ENCODE peak calls at places on chromosomes 3 and 15, in four cellular contexts. One of them, this sample, is unnamed.

GRCh38 chr3:196055683-196056270 is 26.1 kb downstream of the TFRC start:
- DNase-seq in HCT116: no peak
- DNase-seq in heart left ventricle: no peak
- DNase-seq in esophagus muscularis mucosa: no peak
- DNase-seq in this sample: peak; percentile 87

GRCh38 chr3:155496206-155496605 is 202.7 kb upstream of the STRIT1 start:
- DNase-seq in heart left ventricle: no peak
- DNase-seq in esophagus muscularis mucosa: no peak
- DNase-seq in HCT116: no peak
- DNase-seq in this sample: no peak

GRCh38 chr3:64291956-64292355 is 66.7 kb upstream of the PRICKLE2 start:
- DNase-seq in HCT116: no peak
- DNase-seq in esophagus muscularis mucosa: no peak
- DNase-seq in heart left ventricle: no peak
- DNase-seq in this sample: no peak

GRCh38 chr3:170790591-170790990 is 79.4 kb downstream of the RPL22L1 start:
- DNase-seq in HCT116: no peak
- DNase-seq in esophagus muscularis mucosa: no peak
- DNase-seq in heart left ventricle: no peak
- DNase-seq in this sample: no peak

GRCh38 chr3:158420654-158421396 is 150.2 kb upstream of the MLF1 start:
- DNase-seq in esophagus muscularis mucosa: no peak
- DNase-seq in HCT116: no peak
- DNase-seq in heart left ventricle: no peak
- DNase-seq in this sample: no peak

GRCh38 chr3:10941972-10942371 is 50.6 kb upstream of the SLC6A1 start:
- DNase-seq in esophagus muscularis mucosa: no peak
- DNase-seq in heart left ventricle: no peak
- DNase-seq in HCT116: no peak
- DNase-seq in this sample: peak; percentile 14

GRCh38 chr3:47605646-47606045 is 27.0 kb upstream of the CSPG5 start:
- DNase-seq in HCT116: no peak
- DNase-seq in heart left ventricle: no peak
- DNase-seq in esophagus muscularis mucosa: no peak
- DNase-seq in this sample: no peak

GRCh38 chr15:83651541-83651940 is 2.4 kb upstream of the ADAMTSL3 start:
- DNase-seq in HCT116: no peak
- DNase-seq in esophagus muscularis mucosa: peak; percentile 14
- DNase-seq in heart left ventricle: no peak
- DNase-seq in this sample: no peak

GRCh38 chr15:79640206-79640605 is 208.1 kb downstream of the MINAR1 start:
- DNase-seq in esophagus muscularis mucosa: no peak
- DNase-seq in heart left ventricle: peak; percentile 28
- DNase-seq in HCT116: peak; percentile 26
- DNase-seq in this sample: no peak

GRCh38 chr3:161413127-161413854 is 42.0 kb upstream of the SPTSSB start:
- DNase-seq in HCT116: no peak
- DNase-seq in heart left ventricle: peak; percentile 69
- DNase-seq in esophagus muscularis mucosa: no peak
- DNase-seq in this sample: no peak

GRCh38 chr3:43534676-43535075 is 87.1 kb downstream of the ANO10 start:
- DNase-seq in esophagus muscularis mucosa: no peak
- DNase-seq in heart left ventricle: no peak
- DNase-seq in HCT116: no peak
- DNase-seq in this sample: no peak

GRCh38 chr3:52031896-52032295 is 24.5 kb downstream of the DUSP7 start:
- DNase-seq in heart left ventricle: no peak
- DNase-seq in esophagus muscularis mucosa: no peak
- DNase-seq in HCT116: no peak
- DNase-seq in this sample: no peak

GRCh38 chr15:100997442-100997841 is 78.3 kb downstream of the LRRK1 start:
- DNase-seq in heart left ventricle: no peak
- DNase-seq in esophagus muscularis mucosa: peak; percentile 17
- DNase-seq in HCT116: no peak
- DNase-seq in this sample: no peak

GRCh38 chr15:85690546-85691226 is 104.0 kb downstream of the KLHL25 start:
- DNase-seq in HCT116: no peak
- DNase-seq in heart left ventricle: no peak
- DNase-seq in esophagus muscularis mucosa: no peak
- DNase-seq in this sample: peak; percentile 28

GRCh38 chr3:170907519-170908234 is 760 bp downstream of the EIF5A2 start:
- DNase-seq in HCT116: no peak
- DNase-seq in heart left ventricle: no peak
- DNase-seq in esophagus muscularis mucosa: no peak
- DNase-seq in this sample: peak; percentile 49

GRCh38 chr15:101413239-101413638 is 76.3 kb downstream of the PCSK6 start:
- DNase-seq in HCT116: no peak
- DNase-seq in esophagus muscularis mucosa: no peak
- DNase-seq in heart left ventricle: no peak
- DNase-seq in this sample: no peak

GRCh38 chr3:79947469-79947868 is 179.7 kb upstream of the ROBO1 start:
- DNase-seq in esophagus muscularis mucosa: no peak
- DNase-seq in HCT116: no peak
- DNase-seq in heart left ventricle: no peak
- DNase-seq in this sample: no peak

GRCh38 chr15:77052556-77052955 is 18.4 kb downstream of the TSPAN3 start:
- DNase-seq in HCT116: no peak
- DNase-seq in esophagus muscularis mucosa: no peak
- DNase-seq in heart left ventricle: no peak
- DNase-seq in this sample: no peak

GRCh38 chr3:115217678-115218451 is 70.8 kb upstream of the ZBTB20 start:
- DNase-seq in esophagus muscularis mucosa: no peak
- DNase-seq in HCT116: peak; percentile 42
- DNase-seq in heart left ventricle: peak; percentile 23
- DNase-seq in this sample: peak; percentile 22

GRCh38 chr3:188544012-188544411 is 390.1 kb downstream of the LPP start:
- DNase-seq in HCT116: no peak
- DNase-seq in esophagus muscularis mucosa: no peak
- DNase-seq in heart left ventricle: no peak
- DNase-seq in this sample: no peak

GRCh38 chr15:46518381-46518780 is 883.6 kb downstream of the SQOR start:
- DNase-seq in HCT116: no peak
- DNase-seq in esophagus muscularis mucosa: no peak
- DNase-seq in heart left ventricle: no peak
- DNase-seq in this sample: no peak

GRCh38 chr15:34436956-34437442 is 609 bp downstream of the GOLGA8A start:
- DNase-seq in heart left ventricle: peak; percentile 50
- DNase-seq in esophagus muscularis mucosa: no peak
- DNase-seq in HCT116: no peak
- DNase-seq in this sample: peak; percentile 70

GRCh38 chr3:196008929-196009328 is 73.0 kb downstream of the TFRC start:
- DNase-seq in heart left ventricle: no peak
- DNase-seq in esophagus muscularis mucosa: no peak
- DNase-seq in HCT116: no peak
- DNase-seq in this sample: no peak

GRCh38 chr3:158470944-158471638 is 99.9 kb upstream of the MLF1 start:
- DNase-seq in esophagus muscularis mucosa: no peak
- DNase-seq in heart left ventricle: no peak
- DNase-seq in HCT116: no peak
- DNase-seq in this sample: peak; percentile 73

GRCh38 chr15:97930230-97930629 is 30.3 kb upstream of the ARRDC4 start:
- DNase-seq in HCT116: no peak
- DNase-seq in heart left ventricle: no peak
- DNase-seq in esophagus muscularis mucosa: no peak
- DNase-seq in this sample: no peak

GRCh38 chr15:80188293-80188692 is 35.5 kb downstream of the FAH start:
- DNase-seq in heart left ventricle: no peak
- DNase-seq in esophagus muscularis mucosa: no peak
- DNase-seq in HCT116: no peak
- DNase-seq in this sample: no peak

GRCh38 chr3:126197854-126198584 is 17.6 kb upstream of the ALDH1L1 start:
- DNase-seq in heart left ventricle: peak; percentile 56
- DNase-seq in esophagus muscularis mucosa: peak; percentile 95
- DNase-seq in HCT116: peak; percentile 67
- DNase-seq in this sample: peak; percentile 40

GRCh38 chr3:79246875-79247274 is 520.9 kb downstream of the ROBO1 start:
- DNase-seq in esophagus muscularis mucosa: no peak
- DNase-seq in heart left ventricle: no peak
- DNase-seq in HCT116: no peak
- DNase-seq in this sample: no peak

GRCh38 chr3:108180214-108180613 is 42.0 kb downstream of the IFT57 start:
- DNase-seq in heart left ventricle: no peak
- DNase-seq in HCT116: no peak
- DNase-seq in esophagus muscularis mucosa: no peak
- DNase-seq in this sample: no peak

GRCh38 chr3:32453346-32453745 is 49.3 kb downstream of the CMTM6 start:
- DNase-seq in heart left ventricle: no peak
- DNase-seq in HCT116: no peak
- DNase-seq in esophagus muscularis mucosa: peak; percentile 19
- DNase-seq in this sample: no peak

GRCh38 chr3:46480481-46481195 is 15.9 kb upstream of the LTF start:
- DNase-seq in HCT116: no peak
- DNase-seq in heart left ventricle: no peak
- DNase-seq in esophagus muscularis mucosa: no peak
- DNase-seq in this sample: no peak

GRCh38 chr3:53775834-53776251 is 70.4 kb downstream of the CHDH start:
- DNase-seq in heart left ventricle: no peak
- DNase-seq in HCT116: no peak
- DNase-seq in esophagus muscularis mucosa: no peak
- DNase-seq in this sample: no peak

GRCh38 chr15:56781666-56782065 is 48.4 kb upstream of the ZNF280D start:
- DNase-seq in HCT116: no peak
- DNase-seq in heart left ventricle: no peak
- DNase-seq in esophagus muscularis mucosa: no peak
- DNase-seq in this sample: no peak
- TF ChIP-seq POLR2A in HCT116: no peak
- TF ChIP-seq POLR2A in heart left ventricle: no peak
- TF ChIP-seq POLR2A in esophagus muscularis mucosa: no peak
- TF ChIP-seq POLR2A in this sample: no peak

GRCh38 chr3:69741057-69741830 is 2.0 kb downstream of the MITF start:
- DNase-seq in esophagus muscularis mucosa: no peak
- DNase-seq in heart left ventricle: no peak
- DNase-seq in HCT116: no peak
- DNase-seq in this sample: no peak

GRCh38 chr3:69740103-69741021 is 1.1 kb downstream of the MITF start:
- DNase-seq in heart left ventricle: peak; percentile 25
- DNase-seq in HCT116: no peak
- DNase-seq in esophagus muscularis mucosa: no peak
- DNase-seq in this sample: peak; percentile 61

GRCh38 chr3:69738291-69738690 is 973 bp upstream of the MITF start:
- DNase-seq in esophagus muscularis mucosa: no peak
- DNase-seq in HCT116: no peak
- DNase-seq in heart left ventricle: no peak
- DNase-seq in this sample: peak; percentile 26

GRCh38 chr3:69738859-69739203 is 433 bp upstream of the MITF start:
- DNase-seq in esophagus muscularis mucosa: no peak
- DNase-seq in HCT116: no peak
- DNase-seq in heart left ventricle: peak; percentile 21
- DNase-seq in this sample: no peak

DNA sequence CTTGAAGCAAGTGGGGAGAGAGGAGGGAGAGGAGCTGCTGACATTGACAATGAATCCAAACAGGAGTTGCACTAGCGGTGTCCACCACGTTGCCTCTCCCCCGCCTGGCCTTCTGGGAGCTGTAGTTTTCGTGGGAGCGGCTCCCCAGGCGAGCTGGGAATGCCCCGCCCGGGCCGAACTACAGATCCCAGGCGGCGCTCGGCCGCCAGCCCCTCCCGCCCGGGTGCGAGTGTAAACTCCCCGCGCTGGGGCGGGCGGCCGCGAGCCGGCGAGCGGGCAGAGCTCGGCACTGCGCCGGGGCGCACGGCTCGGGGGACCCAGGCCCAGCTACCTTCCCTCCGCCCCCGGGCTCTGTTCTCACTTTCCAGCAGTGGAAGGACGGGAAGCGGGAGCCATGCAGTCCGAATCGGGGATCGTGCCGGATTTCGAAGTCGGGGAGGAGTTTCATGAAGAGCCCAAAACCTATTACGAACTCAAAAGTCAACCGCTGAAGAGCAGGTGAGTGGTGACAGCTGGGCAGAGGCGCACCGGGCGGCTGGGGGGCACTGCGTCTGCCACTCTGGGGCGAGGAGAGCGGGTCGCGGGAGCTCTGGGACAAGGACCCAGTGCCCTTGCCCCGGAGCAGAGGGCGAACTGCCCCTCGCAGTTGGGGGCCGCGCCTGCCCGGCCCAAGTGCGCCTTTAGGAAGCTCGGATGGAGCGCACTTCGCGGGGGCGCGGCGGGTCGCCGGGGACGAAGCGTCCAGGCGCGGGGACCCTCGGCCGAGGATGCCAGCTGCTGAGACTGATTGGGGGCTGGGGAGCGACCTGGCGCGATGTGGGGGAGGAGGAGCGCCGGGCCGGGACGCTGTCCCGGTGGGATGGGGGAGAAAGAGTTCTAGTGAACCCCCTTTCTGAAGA is at the start of gene MITF:
- DNase-seq in esophagus muscularis mucosa: peak; percentile 97
- DNase-seq in HCT116: peak; percentile 53
- DNase-seq in heart left ventricle: peak; percentile 94
- DNase-seq in this sample: peak; percentile 92
- TF ChIP-seq POLR2A in esophagus muscularis mucosa: peak; percentile 85
- TF ChIP-seq POLR2A in HCT116: no peak
- TF ChIP-seq POLR2A in heart left ventricle: peak; percentile 71
- TF ChIP-seq POLR2A in this sample: peak; percentile 47

GRCh38 chr15:67065531-67066005 is at the start of gene SMAD3:
- DNase-seq in heart left ventricle: peak; percentile 93
- DNase-seq in HCT116: peak; percentile 89
- DNase-seq in esophagus muscularis mucosa: peak; percentile 96
- DNase-seq in this sample: peak; percentile 87
- TF ChIP-seq POLR2A in heart left ventricle: peak; percentile 10
- TF ChIP-seq POLR2A in HCT116: no peak
- TF ChIP-seq POLR2A in esophagus muscularis mucosa: peak; percentile 62
- TF ChIP-seq POLR2A in this sample: no peak

GRCh38 chr3:15637131-15637951 is 35.8 kb downstream of the BTD start:
- DNase-seq in HCT116: no peak
- DNase-seq in esophagus muscularis mucosa: no peak
- DNase-seq in heart left ventricle: no peak
- DNase-seq in this sample: no peak
- TF ChIP-seq POLR2A in HCT116: no peak
- TF ChIP-seq POLR2A in esophagus muscularis mucosa: no peak
- TF ChIP-seq POLR2A in heart left ventricle: no peak
- TF ChIP-seq POLR2A in this sample: no peak

GRCh38 chr15:39908186-39908585 is 11.9 kb downstream of the GPR176 start:
- DNase-seq in HCT116: no peak
- DNase-seq in heart left ventricle: no peak
- DNase-seq in esophagus muscularis mucosa: no peak
- DNase-seq in this sample: no peak
- TF ChIP-seq POLR2A in HCT116: no peak
- TF ChIP-seq POLR2A in heart left ventricle: no peak
- TF ChIP-seq POLR2A in esophagus muscularis mucosa: no peak
- TF ChIP-seq POLR2A in this sample: no peak

GRCh38 chr3:480070-480469 is 283.5 kb downstream of the CHL1 start:
- DNase-seq in HCT116: no peak
- DNase-seq in heart left ventricle: no peak
- DNase-seq in esophagus muscularis mucosa: no peak
- DNase-seq in this sample: no peak
- TF ChIP-seq POLR2A in HCT116: no peak
- TF ChIP-seq POLR2A in heart left ventricle: no peak
- TF ChIP-seq POLR2A in esophagus muscularis mucosa: no peak
- TF ChIP-seq POLR2A in this sample: no peak